ENCODE peak calls at places on chromosomes 3 and 15, in five cellular contexts. One of them, this sample, is unnamed.

GRCh38 chr3:194305356-194306108 is 45.6 kb downstream of the CPN2 start:
- DNase-seq in H1: no peak
- DNase-seq in K562: no peak
- DNase-seq in HepG2: no peak
- DNase-seq in GM12878: no peak
- DNase-seq in this sample: no peak

GRCh38 chr3:170802164-170803151 is 67.5 kb downstream of the RPL22L1 start:
- DNase-seq in K562: peak
- DNase-seq in HepG2: no peak
- DNase-seq in GM12878: no peak
- DNase-seq in H1: no peak
- DNase-seq in this sample: no peak

GRCh38 chr3:156816794-156817741 is 9.1 kb upstream of the LEKR1 start:
- DNase-seq in HepG2: no peak
- DNase-seq in GM12878: peak
- DNase-seq in K562: peak
- DNase-seq in H1: peak
- DNase-seq in this sample: peak

GRCh38 chr3:184334470-184335158 is 2.8 kb upstream of the FAM131A start:
- DNase-seq in H1: no peak
- DNase-seq in K562: no peak
- DNase-seq in GM12878: no peak
- DNase-seq in HepG2: no peak
- DNase-seq in this sample: no peak

GRCh38 chr3:128011140-128011539 is 41.1 kb upstream of the SEC61A1 start:
- DNase-seq in H1: peak
- DNase-seq in GM12878: no peak
- DNase-seq in K562: peak
- DNase-seq in HepG2: peak
- DNase-seq in this sample: peak

GRCh38 chr15:55546718-55547117 is 38.7 kb upstream of the DNAAF4 start:
- DNase-seq in HepG2: no peak
- DNase-seq in GM12878: no peak
- DNase-seq in K562: no peak
- DNase-seq in H1: no peak
- DNase-seq in this sample: no peak

GRCh38 chr3:23385327-23385726 is 182.2 kb downstream of the UBE2E2 start:
- DNase-seq in HepG2: no peak
- DNase-seq in K562: no peak
- DNase-seq in GM12878: no peak
- DNase-seq in H1: no peak
- DNase-seq in this sample: no peak

GRCh38 chr3:193560091-193560490 is 5.4 kb upstream of the ATP13A4 start:
- DNase-seq in K562: no peak
- DNase-seq in GM12878: no peak
- DNase-seq in H1: no peak
- DNase-seq in HepG2: no peak
- DNase-seq in this sample: no peak

GRCh38 chr3:58167431-58168351 is 43.1 kb downstream of the DNASE1L3 start:
- DNase-seq in GM12878: no peak
- DNase-seq in H1: peak
- DNase-seq in K562: peak
- DNase-seq in HepG2: no peak
- DNase-seq in this sample: peak

GRCh38 chr3:23495507-23495906 is 292.4 kb downstream of the UBE2E2 start:
- DNase-seq in H1: no peak
- DNase-seq in K562: no peak
- DNase-seq in GM12878: no peak
- DNase-seq in HepG2: no peak
- DNase-seq in this sample: peak

GRCh38 chr3:52843116-52843865 is 8.5 kb upstream of the MUSTN1 start:
- DNase-seq in H1: no peak
- DNase-seq in HepG2: no peak
- DNase-seq in K562: no peak
- DNase-seq in GM12878: no peak
- DNase-seq in this sample: no peak

GRCh38 chr3:189500299-189500698 is 130.9 kb upstream of the TP63 start:
- DNase-seq in HepG2: no peak
- DNase-seq in GM12878: no peak
- DNase-seq in K562: no peak
- DNase-seq in H1: no peak
- DNase-seq in this sample: no peak

GRCh38 chr3:149480326-149481017 is 6.0 kb downstream of the TM4SF4 start:
- DNase-seq in K562: peak
- DNase-seq in H1: peak
- DNase-seq in HepG2: peak
- DNase-seq in GM12878: peak
- DNase-seq in this sample: peak

GRCh38 chr15:90154861-90155626 is 46.1 kb upstream of the SEMA4B start:
- DNase-seq in GM12878: no peak
- DNase-seq in K562: peak
- DNase-seq in H1: no peak
- DNase-seq in HepG2: peak
- DNase-seq in this sample: peak

GRCh38 chr3:43995078-43995928 is 246.4 kb upstream of the TOPAZ1 start:
- DNase-seq in H1: peak
- DNase-seq in HepG2: no peak
- DNase-seq in GM12878: no peak
- DNase-seq in K562: no peak
- DNase-seq in this sample: peak

GRCh38 chr15:59294961-59295741 is 77.5 kb downstream of the MYO1E start:
- DNase-seq in H1: no peak
- DNase-seq in HepG2: no peak
- DNase-seq in GM12878: no peak
- DNase-seq in K562: no peak
- DNase-seq in this sample: no peak

GRCh38 chr3:17820704-17821103 is 78.3 kb upstream of the TBC1D5 start:
- DNase-seq in H1: no peak
- DNase-seq in K562: no peak
- DNase-seq in HepG2: no peak
- DNase-seq in GM12878: no peak
- DNase-seq in this sample: no peak

GRCh38 chr15:66842710-66843441 is 140.8 kb downstream of the SMAD6 start:
- DNase-seq in HepG2: peak
- DNase-seq in K562: peak
- DNase-seq in GM12878: no peak
- DNase-seq in H1: no peak
- DNase-seq in this sample: peak

GRCh38 chr3:140568131-140568530 is 109.7 kb upstream of the TRIM42 start:
- DNase-seq in GM12878: no peak
- DNase-seq in H1: no peak
- DNase-seq in HepG2: no peak
- DNase-seq in K562: no peak
- DNase-seq in this sample: no peak

GRCh38 chr15:61186905-61187865 is 41.9 kb downstream of the RORA start:
- DNase-seq in GM12878: no peak
- DNase-seq in K562: no peak
- DNase-seq in HepG2: no peak
- DNase-seq in H1: no peak
- DNase-seq in this sample: peak

GRCh38 chr15:39400821-39401550 is 179.9 kb upstream of the THBS1 start:
- DNase-seq in K562: no peak
- DNase-seq in H1: no peak
- DNase-seq in HepG2: no peak
- DNase-seq in GM12878: no peak
- DNase-seq in this sample: no peak

GRCh38 chr3:46496745-46497555 is 826 bp upstream of the RTP3 start:
- DNase-seq in H1: peak
- DNase-seq in K562: no peak
- DNase-seq in HepG2: no peak
- DNase-seq in GM12878: peak
- DNase-seq in this sample: no peak

GRCh38 chr3:149299938-149300791 is 33.3 kb downstream of the TM4SF18 start:
- DNase-seq in H1: no peak
- DNase-seq in K562: no peak
- DNase-seq in GM12878: peak
- DNase-seq in HepG2: peak
- DNase-seq in this sample: no peak

GRCh38 chr3:11238880-11239279 is 33.3 kb upstream of the ATG7 start:
- DNase-seq in GM12878: no peak
- DNase-seq in K562: no peak
- DNase-seq in H1: no peak
- DNase-seq in HepG2: no peak
- DNase-seq in this sample: no peak

GRCh38 chr3:177624523-177625495 is 427.5 kb upstream of the TBL1XR1 start:
- DNase-seq in GM12878: no peak
- DNase-seq in K562: no peak
- DNase-seq in H1: no peak
- DNase-seq in HepG2: peak
- DNase-seq in this sample: no peak

GRCh38 chr3:7787871-7788828 is 713.5 kb upstream of the LMCD1 start:
- DNase-seq in GM12878: no peak
- DNase-seq in H1: no peak
- DNase-seq in K562: no peak
- DNase-seq in HepG2: no peak
- DNase-seq in this sample: no peak

GRCh38 chr15:42549782-42550392 is 1.2 kb downstream of the HAUS2 start:
- DNase-seq in GM12878: no peak
- DNase-seq in K562: no peak
- DNase-seq in H1: no peak
- DNase-seq in HepG2: no peak
- DNase-seq in this sample: no peak

DNA sequence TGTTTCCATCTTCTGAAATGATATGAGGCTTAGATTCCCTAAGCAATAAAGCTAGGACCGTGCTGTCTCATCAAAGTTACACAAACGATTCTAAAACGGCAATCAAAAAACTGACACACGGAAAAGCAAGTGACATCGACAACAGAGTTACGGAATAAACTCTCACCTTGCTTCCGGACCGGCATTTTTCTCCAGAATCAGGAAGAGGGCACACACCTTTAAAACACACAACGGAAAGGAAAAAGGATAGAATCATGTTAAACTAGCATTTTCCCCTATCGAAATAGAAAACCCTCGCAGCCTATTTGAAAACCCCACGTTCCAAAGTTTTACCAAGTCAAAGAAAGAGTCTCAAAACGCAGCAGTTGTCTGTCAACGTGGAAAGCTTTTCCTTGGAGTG is 1.4 kb downstream of the DLG1 start:
- DNase-seq in K562: no peak
- DNase-seq in GM12878: no peak
- DNase-seq in H1: no peak
- DNase-seq in HepG2: no peak
- DNase-seq in this sample: no peak
- TF ChIP-seq CHD2 in K562: no peak
- TF ChIP-seq CHD2 in GM12878: no peak
- TF ChIP-seq CHD2 in H1: no peak
- TF ChIP-seq CHD2 in HepG2: no peak
- TF ChIP-seq CHD2 in this sample: no peak

GRCh38 chr3:174325834-174326705 is 533.1 kb upstream of the NAALADL2 start:
- DNase-seq in H1: no peak
- DNase-seq in GM12878: no peak
- DNase-seq in K562: no peak
- DNase-seq in HepG2: no peak
- DNase-seq in this sample: no peak

GRCh38 chr3:174322789-174323188 is 536.3 kb upstream of the NAALADL2 start:
- DNase-seq in H1: no peak
- DNase-seq in K562: no peak
- DNase-seq in HepG2: no peak
- DNase-seq in GM12878: no peak
- DNase-seq in this sample: no peak

GRCh38 chr3:174317005-174317404 is 542.1 kb upstream of the NAALADL2 start:
- DNase-seq in K562: no peak
- DNase-seq in GM12878: no peak
- DNase-seq in HepG2: no peak
- DNase-seq in H1: no peak
- DNase-seq in this sample: no peak

GRCh38 chr3:174318146-174318545 is 541.0 kb upstream of the NAALADL2 start:
- DNase-seq in GM12878: no peak
- DNase-seq in H1: no peak
- DNase-seq in K562: no peak
- DNase-seq in HepG2: no peak
- DNase-seq in this sample: no peak

GRCh38 chr3:174321549-174321948 is 537.6 kb upstream of the NAALADL2 start:
- DNase-seq in GM12878: no peak
- DNase-seq in K562: no peak
- DNase-seq in H1: no peak
- DNase-seq in HepG2: no peak
- DNase-seq in this sample: no peak
- TF ChIP-seq MAX in GM12878: no peak
- TF ChIP-seq MAX in K562: no peak
- TF ChIP-seq MAX in H1: no peak
- TF ChIP-seq MAX in HepG2: no peak
- TF ChIP-seq MAX in this sample: no peak

DNA sequence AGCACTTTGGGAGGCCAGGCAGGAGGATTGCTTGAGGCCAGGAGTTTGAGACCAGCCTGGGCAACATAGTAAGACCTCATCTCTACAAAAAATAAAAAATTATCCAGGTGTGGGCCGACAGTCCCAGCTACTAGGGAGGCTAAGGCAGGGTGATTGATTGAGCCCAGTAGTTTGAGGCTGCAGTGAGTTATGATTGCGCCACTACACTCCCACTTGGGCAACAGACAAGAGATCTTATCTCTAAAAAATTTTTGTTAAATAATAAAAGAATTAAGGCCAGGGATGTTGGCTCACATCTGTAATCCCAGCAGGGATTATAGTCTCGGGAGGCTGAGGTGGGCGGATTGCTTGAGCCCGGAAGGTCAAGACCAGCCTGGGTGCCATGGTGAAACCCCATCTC is 25.8 kb upstream of the NFKBIZ start:
- DNase-seq in H1: no peak
- DNase-seq in GM12878: no peak
- DNase-seq in HepG2: no peak
- DNase-seq in K562: no peak
- DNase-seq in this sample: no peak
- TF ChIP-seq JUND in H1: no peak
- TF ChIP-seq JUND in GM12878: no peak
- TF ChIP-seq JUND in HepG2: no peak
- TF ChIP-seq JUND in K562: no peak
- TF ChIP-seq JUND in this sample: no peak

GRCh38 chr3:179811321-179812095 is 158.7 kb downstream of the USP13 start:
- DNase-seq in HepG2: peak
- DNase-seq in K562: peak
- DNase-seq in GM12878: peak
- DNase-seq in H1: no peak
- DNase-seq in this sample: peak
- TF ChIP-seq CHD2 in HepG2: no peak
- TF ChIP-seq CHD2 in K562: no peak
- TF ChIP-seq CHD2 in GM12878: no peak
- TF ChIP-seq CHD2 in H1: no peak
- TF ChIP-seq CHD2 in this sample: peak

GRCh38 chr3:83454353-83454752 is 1504.4 kb upstream of the CADM2 start:
- DNase-seq in H1: no peak
- DNase-seq in GM12878: no peak
- DNase-seq in K562: no peak
- DNase-seq in HepG2: no peak
- DNase-seq in this sample: no peak

GRCh38 chr3:83457516-83457915 is 1501.3 kb upstream of the CADM2 start:
- DNase-seq in HepG2: no peak
- DNase-seq in H1: no peak
- DNase-seq in K562: no peak
- DNase-seq in GM12878: no peak
- DNase-seq in this sample: no peak

GRCh38 chr3:83453010-83453409 is 1505.8 kb upstream of the CADM2 start:
- DNase-seq in K562: no peak
- DNase-seq in HepG2: no peak
- DNase-seq in GM12878: no peak
- DNase-seq in H1: no peak
- DNase-seq in this sample: no peak
- TF ChIP-seq MAX in K562: no peak
- TF ChIP-seq MAX in HepG2: no peak
- TF ChIP-seq MAX in GM12878: no peak
- TF ChIP-seq MAX in H1: no peak
- TF ChIP-seq MAX in this sample: no peak

GRCh38 chr3:42182555-42182954 is 83.4 kb downstream of the CCK start:
- DNase-seq in GM12878: no peak
- DNase-seq in H1: no peak
- DNase-seq in HepG2: no peak
- DNase-seq in K562: no peak
- DNase-seq in this sample: no peak
- TF ChIP-seq JUND in GM12878: no peak
- TF ChIP-seq JUND in H1: no peak
- TF ChIP-seq JUND in HepG2: no peak
- TF ChIP-seq JUND in K562: no peak
- TF ChIP-seq JUND in this sample: no peak

This sample was measured in SK-N-SH.